ENCODE peak calls at places on chromosomes 5 and 9, in eight cellular contexts. J, K, S, X, F, B, O and H are unnamed samples.

GRCh38 chr5:78953092-78953800 is 31.9 kb downstream of the ARSB start:
- DNase-seq in S (no peak), F (no peak), O (peak; percentile 46), B (no peak), X (no peak), J (no peak), K (no peak), H (no peak)

GRCh38 chr5:14326035-14326909 is 183.1 kb downstream of the TRIO start:
- DNase-seq in F (no peak), K (peak; percentile 12), S (peak; percentile 52), B (no peak), O (peak; percentile 32), J (no peak), X (no peak), H (no peak)

GRCh38 chr5:96370981-96371380 is 62.1 kb downstream of the PCSK1 start:
- DNase-seq in X (peak; percentile 31), S (no peak), F (no peak), B (no peak), K (no peak), O (no peak), J (no peak), H (no peak)

GRCh38 chr5:34915856-34916192 is 313 bp downstream of the BRIX1 start:
- DNase-seq in X (no peak), J (no peak), K (no peak), F (no peak), O (no peak), S (peak; percentile 19), B (no peak), H (no peak)

GRCh38 chr5:123181394-123181801 is 92.4 kb downstream of the PRDM6 start:
- DNase-seq in O (no peak), B (no peak), S (no peak), J (no peak), F (no peak), K (no peak), X (no peak), H (no peak)

GRCh38 chr5:112691758-112692157 is 45.9 kb upstream of the APC start:
- DNase-seq in F (no peak), X (peak; percentile 23), J (no peak), O (peak; percentile 68), S (peak; percentile 81), K (no peak), B (no peak), H (no peak)

GRCh38 chr5:58855851-58856739 is 273.2 kb downstream of the RAB3C start:
- DNase-seq in J (no peak), O (no peak), S (no peak), B (no peak), X (no peak), K (no peak), F (no peak), H (no peak)

GRCh38 chr9:129172816-129173215 is 5.2 kb downstream of the IER5L start:
- DNase-seq in O (peak; percentile 14), J (no peak), B (no peak), K (no peak), S (no peak), X (no peak), F (no peak), H (no peak)

GRCh38 chr5:172887735-172888134 is 53.7 kb downstream of the ERGIC1 start:
- DNase-seq in B (no peak), O (peak; percentile 89), X (no peak), K (peak; percentile 33), S (no peak), F (no peak), J (no peak), H (no peak)

GRCh38 chr5:53191766-53192165 is 82.2 kb upstream of the MOCS2 start:
- DNase-seq in O (peak; percentile 32), S (no peak), B (no peak), X (peak; percentile 20), J (no peak), F (no peak), K (no peak), H (no peak)